ENCODE peak calls at places on chromosomes 1 and 21, in five cellular contexts. One of them, this sample, is unnamed.

GRCh38 chr1:16126160-16126559 is 29.7 kb downstream of the EPHA2 start:
- DNase-seq in GM06990: no peak
- DNase-seq in epithelial cell of esophagus: no peak
- DNase-seq in pancreas: no peak
- DNase-seq in astrocyte of the cerebellum: no peak
- DNase-seq in this sample: no peak

GRCh38 chr1:10960406-10960805 is 52.0 kb upstream of the TARDBP start:
- DNase-seq in epithelial cell of esophagus: no peak
- DNase-seq in pancreas: no peak
- DNase-seq in astrocyte of the cerebellum: no peak
- DNase-seq in GM06990: no peak
- DNase-seq in this sample: no peak

GRCh38 chr21:35974801-35975200 is 85.5 kb downstream of the SETD4 start:
- DNase-seq in astrocyte of the cerebellum: no peak
- DNase-seq in epithelial cell of esophagus: peak
- DNase-seq in GM06990: no peak
- DNase-seq in pancreas: no peak
- DNase-seq in this sample: no peak

GRCh38 chr1:221442056-221442455 is 299.8 kb downstream of the DUSP10 start:
- DNase-seq in pancreas: no peak
- DNase-seq in astrocyte of the cerebellum: no peak
- DNase-seq in epithelial cell of esophagus: no peak
- DNase-seq in GM06990: no peak
- DNase-seq in this sample: no peak

GRCh38 chr1:42165511-42166210 is 1.1 kb upstream of the GUCA2A start:
- DNase-seq in GM06990: no peak
- DNase-seq in epithelial cell of esophagus: peak
- DNase-seq in astrocyte of the cerebellum: no peak
- DNase-seq in pancreas: peak
- DNase-seq in this sample: no peak

GRCh38 chr1:203133969-203134725 is 6.6 kb downstream of the ADORA1 start:
- DNase-seq in pancreas: no peak
- DNase-seq in GM06990: no peak
- DNase-seq in astrocyte of the cerebellum: no peak
- DNase-seq in epithelial cell of esophagus: peak
- DNase-seq in this sample: no peak

GRCh38 chr1:155392898-155393411 is 72.3 kb downstream of the RUSC1 start:
- DNase-seq in epithelial cell of esophagus: peak
- DNase-seq in pancreas: no peak
- DNase-seq in GM06990: no peak
- DNase-seq in astrocyte of the cerebellum: peak
- DNase-seq in this sample: no peak

GRCh38 chr21:41247976-41248545 is 68.5 kb upstream of the FAM3B start:
- DNase-seq in epithelial cell of esophagus: no peak
- DNase-seq in pancreas: no peak
- DNase-seq in GM06990: no peak
- DNase-seq in astrocyte of the cerebellum: no peak
- DNase-seq in this sample: no peak

GRCh38 chr1:213652109-213652508 is 335.7 kb upstream of the PROX1 start:
- DNase-seq in epithelial cell of esophagus: no peak
- DNase-seq in GM06990: no peak
- DNase-seq in pancreas: no peak
- DNase-seq in astrocyte of the cerebellum: no peak
- DNase-seq in this sample: no peak

GRCh38 chr1:228513244-228513900 is 26.2 kb downstream of the RNF187 start:
- DNase-seq in epithelial cell of esophagus: no peak
- DNase-seq in GM06990: no peak
- DNase-seq in pancreas: no peak
- DNase-seq in astrocyte of the cerebellum: no peak
- DNase-seq in this sample: no peak

GRCh38 chr21:43881283-43881682 is 16.3 kb downstream of the AGPAT3 start:
- DNase-seq in astrocyte of the cerebellum: no peak
- DNase-seq in pancreas: no peak
- DNase-seq in epithelial cell of esophagus: no peak
- DNase-seq in GM06990: no peak
- DNase-seq in this sample: no peak

GRCh38 chr21:40841524-40842196 is 5.3 kb downstream of the DSCAM start:
- DNase-seq in epithelial cell of esophagus: peak
- DNase-seq in pancreas: peak
- DNase-seq in astrocyte of the cerebellum: peak
- DNase-seq in GM06990: no peak
- DNase-seq in this sample: no peak

GRCh38 chr21:36791695-36792451 is 93.0 kb downstream of the SIM2 start:
- DNase-seq in astrocyte of the cerebellum: no peak
- DNase-seq in epithelial cell of esophagus: no peak
- DNase-seq in pancreas: no peak
- DNase-seq in GM06990: no peak
- DNase-seq in this sample: no peak

GRCh38 chr1:114428083-114428754 is 82.8 kb downstream of the TRIM33 start:
- DNase-seq in epithelial cell of esophagus: peak
- DNase-seq in pancreas: no peak
- DNase-seq in astrocyte of the cerebellum: peak
- DNase-seq in GM06990: no peak
- DNase-seq in this sample: no peak

GRCh38 chr1:32770741-32771548 is 46.2 kb downstream of the YARS1 start:
- DNase-seq in astrocyte of the cerebellum: no peak
- DNase-seq in pancreas: no peak
- DNase-seq in GM06990: no peak
- DNase-seq in epithelial cell of esophagus: no peak
- DNase-seq in this sample: no peak

GRCh38 chr1:32770221-32770731 is 46.9 kb downstream of the YARS1 start:
- DNase-seq in epithelial cell of esophagus: no peak
- DNase-seq in GM06990: no peak
- DNase-seq in astrocyte of the cerebellum: no peak
- DNase-seq in pancreas: no peak
- DNase-seq in this sample: no peak

GRCh38 chr1:32773018-32773763 is 44.0 kb downstream of the YARS1 start:
- DNase-seq in GM06990: peak
- DNase-seq in epithelial cell of esophagus: peak
- DNase-seq in astrocyte of the cerebellum: no peak
- DNase-seq in pancreas: peak
- DNase-seq in this sample: peak

GRCh38 chr1:32772281-32773017 is 44.7 kb downstream of the YARS1 start:
- DNase-seq in epithelial cell of esophagus: no peak
- DNase-seq in pancreas: no peak
- DNase-seq in GM06990: no peak
- DNase-seq in astrocyte of the cerebellum: no peak
- DNase-seq in this sample: no peak

DNA sequence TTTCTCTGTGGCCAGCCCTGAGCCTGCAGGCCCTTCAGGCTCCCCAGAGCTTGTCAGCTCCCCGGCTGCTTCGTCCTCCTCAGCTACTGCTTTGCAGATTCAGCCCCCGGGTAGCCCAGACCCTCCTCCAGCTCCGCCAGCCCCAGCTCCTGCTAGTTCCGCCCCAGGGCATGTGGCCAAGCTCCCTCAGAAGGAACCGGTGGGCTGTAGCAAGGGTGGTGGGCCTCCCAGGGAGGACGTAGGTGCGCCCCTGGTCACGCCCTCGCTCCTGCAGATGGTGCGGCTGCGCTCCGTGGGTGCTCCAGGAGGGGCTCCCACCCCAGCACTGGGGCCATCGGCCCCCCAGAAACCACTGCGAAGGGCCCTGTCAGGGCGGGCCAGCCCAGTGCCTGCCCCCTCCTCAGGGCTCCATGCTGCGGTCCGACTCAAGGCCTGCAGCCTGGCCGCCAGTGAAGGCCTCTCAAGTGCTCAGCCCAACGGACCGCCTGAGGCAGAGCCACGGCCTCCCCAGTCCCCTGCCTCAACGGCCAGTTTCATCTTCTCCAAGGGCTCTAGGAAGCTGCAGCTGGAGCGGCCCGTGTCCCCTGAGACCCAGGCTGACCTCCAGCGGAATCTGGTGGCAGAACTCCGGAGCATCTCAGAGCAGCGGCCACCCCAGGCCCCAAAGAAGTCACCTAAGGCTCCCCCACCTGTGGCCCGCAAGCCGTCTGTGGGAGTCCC is 45.4 kb downstream of the YARS1 start:
- DNase-seq in GM06990: no peak
- DNase-seq in astrocyte of the cerebellum: no peak
- DNase-seq in pancreas: peak
- DNase-seq in epithelial cell of esophagus: no peak
- DNase-seq in this sample: no peak
- H3K4me3 ChIP-seq in GM06990: no peak
- H3K4me3 ChIP-seq in astrocyte of the cerebellum: no peak
- H3K4me3 ChIP-seq in pancreas: no peak
- H3K4me3 ChIP-seq in epithelial cell of esophagus: no peak
- H3K4me3 ChIP-seq in this sample: no peak

DNA sequence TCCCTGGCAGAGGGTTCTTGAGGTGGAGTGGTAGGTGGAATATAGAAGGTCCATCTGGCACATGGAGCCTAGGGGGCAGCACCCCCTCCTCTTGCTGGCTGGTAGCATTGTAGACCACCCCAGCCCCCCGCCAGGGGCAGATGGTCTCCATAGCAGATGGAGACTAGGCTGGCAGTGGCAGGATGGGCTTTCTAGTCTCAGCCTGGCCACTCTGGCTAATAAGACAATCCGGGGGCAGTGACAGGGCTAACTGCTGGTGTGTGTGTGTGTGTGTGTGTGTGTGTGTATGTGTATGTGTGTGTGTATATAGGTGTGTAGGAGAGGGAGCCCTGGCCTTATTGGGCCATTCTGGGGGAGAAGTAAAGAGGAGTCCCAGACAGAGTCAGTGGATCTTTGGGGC is 16.1 kb downstream of the UTP11 start:
- DNase-seq in GM06990: no peak
- DNase-seq in astrocyte of the cerebellum: no peak
- DNase-seq in pancreas: no peak
- DNase-seq in epithelial cell of esophagus: no peak
- DNase-seq in this sample: no peak
- TF ChIP-seq CTCF in GM06990: peak
- TF ChIP-seq CTCF in astrocyte of the cerebellum: no peak
- TF ChIP-seq CTCF in pancreas: no peak
- TF ChIP-seq CTCF in epithelial cell of esophagus: no peak
- TF ChIP-seq CTCF in this sample: no peak

DNA sequence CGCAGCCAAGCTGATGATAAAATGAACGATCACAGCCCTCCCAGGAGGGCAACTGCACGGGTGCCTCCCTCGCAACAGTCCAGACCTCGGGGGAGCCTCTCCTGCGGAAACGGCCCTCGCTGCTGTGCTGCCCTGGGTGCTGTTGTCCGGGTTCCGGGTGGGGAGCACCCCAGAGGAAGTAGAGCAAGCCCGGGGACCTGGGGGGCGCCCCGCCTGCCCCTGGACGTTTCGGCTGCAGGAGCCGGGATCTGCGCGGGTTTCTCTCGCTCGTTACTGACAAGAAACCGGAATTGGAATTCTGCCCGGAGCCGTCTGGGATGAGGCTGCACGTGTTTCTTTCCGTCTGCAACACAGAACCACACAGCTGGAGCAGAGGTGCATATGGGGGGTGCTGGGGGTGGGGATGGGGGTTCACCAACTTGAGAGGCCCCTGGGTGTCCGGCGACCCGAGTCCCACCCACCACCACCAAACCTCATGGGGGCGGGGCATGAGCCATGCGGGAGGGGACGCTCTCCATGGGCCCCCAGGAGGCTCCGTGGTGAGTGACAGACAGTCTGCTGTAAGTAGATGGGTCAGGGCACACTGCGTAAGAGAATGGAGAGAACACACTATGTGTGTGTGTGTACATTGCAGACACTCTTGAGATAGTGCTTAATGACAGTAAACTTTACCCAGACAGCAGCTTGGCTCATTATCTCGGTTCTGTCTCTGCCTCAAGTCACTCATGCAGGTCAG is 261.4 kb upstream of the C1orf174 start:
- DNase-seq in pancreas: no peak
- DNase-seq in GM06990: no peak
- DNase-seq in astrocyte of the cerebellum: no peak
- DNase-seq in epithelial cell of esophagus: no peak
- DNase-seq in this sample: no peak
- H3K4me3 ChIP-seq in pancreas: no peak
- H3K4me3 ChIP-seq in GM06990: no peak
- H3K4me3 ChIP-seq in astrocyte of the cerebellum: no peak
- H3K4me3 ChIP-seq in epithelial cell of esophagus: no peak
- H3K4me3 ChIP-seq in this sample: no peak

DNA sequence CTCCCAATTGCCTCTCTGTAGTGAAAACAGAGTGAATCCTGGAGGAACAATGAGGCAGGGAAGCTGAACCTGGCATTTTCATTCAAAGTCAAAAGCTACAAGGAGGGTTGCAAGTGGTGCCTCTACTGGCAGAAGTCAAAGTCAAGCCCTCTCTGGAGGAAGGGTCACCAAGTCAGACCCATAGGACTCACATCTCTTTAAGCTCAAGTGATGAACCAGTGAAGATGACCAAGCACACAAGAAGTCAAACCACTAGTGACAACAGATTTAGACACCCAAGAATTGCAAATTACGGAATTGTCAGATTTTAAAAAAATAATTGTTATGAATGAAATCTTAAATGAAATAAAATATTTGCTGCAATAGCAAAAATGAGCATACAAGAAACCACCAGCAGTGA is 81.1 kb upstream of the ATP1B1 start:
- DNase-seq in pancreas: no peak
- DNase-seq in epithelial cell of esophagus: no peak
- DNase-seq in astrocyte of the cerebellum: no peak
- DNase-seq in GM06990: no peak
- DNase-seq in this sample: no peak
- TF ChIP-seq CTCF in pancreas: no peak
- TF ChIP-seq CTCF in epithelial cell of esophagus: no peak
- TF ChIP-seq CTCF in astrocyte of the cerebellum: no peak
- TF ChIP-seq CTCF in GM06990: peak
- TF ChIP-seq CTCF in this sample: no peak